ENCODE peak calls at places on chromosomes 3 and 15, in seven cellular contexts. J is GM23338, U is uterus, V is heart left ventricle, A is PC-3, I is IMR-90, W is lung. Q is an unnamed sample.

GRCh38 chr3:156050918-156051317 is 69.5 kb upstream of the KCNAB1 start:
- DNase-seq in J (no peak), U (no peak), V (no peak), A (peak), I (peak), W (no peak), Q (no peak)

GRCh38 chr15:50137330-50137761 is 18.3 kb upstream of the ATP8B4 start:
- DNase-seq in J (no peak), U (no peak), V (no peak), A (peak), I (peak), W (no peak), Q (no peak)

GRCh38 chr3:123499316-123499715 is 50.4 kb upstream of the ADCY5 start:
- DNase-seq in J (no peak), U (no peak), V (no peak), A (no peak), I (peak), W (no peak), Q (no peak)

GRCh38 chr3:108029466-108029865 is 61.4 kb downstream of the CD47 start:
- DNase-seq in J (no peak), U (no peak), V (no peak), A (no peak), I (no peak), W (no peak), Q (no peak)

GRCh38 chr15:25176991-25177954 is 222.5 kb downstream of the SNRPN start:
- DNase-seq in J (no peak), U (peak), V (peak), A (no peak), I (no peak), W (peak), Q (no peak)

GRCh38 chr3:101780661-101781060 is 1.6 kb downstream of the NXPE3 start:
- DNase-seq in J (peak), U (peak), V (peak), A (peak), I (peak), W (no peak), Q (no peak)

GRCh38 chr15:78325092-78325843 is 14.9 kb upstream of the CRABP1 start:
- DNase-seq in J (no peak), U (no peak), V (no peak), A (no peak), I (peak), W (no peak), Q (no peak)

GRCh38 chr15:68818088-68818670 is 2.5 kb downstream of the ANP32A start:
- DNase-seq in J (peak), U (peak), V (peak), A (peak), I (peak), W (peak), Q (peak)

GRCh38 chr3:3081659-3082546 is 28.3 kb downstream of the IL5RA start:
- DNase-seq in J (no peak), U (no peak), V (no peak), A (no peak), I (no peak), W (no peak), Q (no peak)

GRCh38 chr3:160134964-160135363 is 90.3 kb upstream of the C3orf80 start:
- DNase-seq in J (no peak), U (no peak), V (no peak), A (peak), I (peak), W (no peak), Q (no peak)

GRCh38 chr15:40930430-40931299 is 1.5 kb downstream of the DLL4 start:
- DNase-seq in J (peak), U (peak), V (peak), A (peak), I (peak), W (peak), Q (no peak)

GRCh38 chr15:40932146-40932545 is 3.0 kb downstream of the DLL4 start:
- DNase-seq in J (no peak), U (no peak), V (no peak), A (no peak), I (no peak), W (no peak), Q (no peak)

GRCh38 chr15:40932625-40933519 is 3.7 kb downstream of the DLL4 start:
- DNase-seq in J (no peak), U (no peak), V (no peak), A (peak), I (no peak), W (no peak), Q (no peak)

GRCh38 chr15:40929730-40930429 is 740 bp downstream of the DLL4 start:
- DNase-seq in J (peak), U (no peak), V (peak), A (peak), I (peak), W (peak), Q (no peak)

DNA sequence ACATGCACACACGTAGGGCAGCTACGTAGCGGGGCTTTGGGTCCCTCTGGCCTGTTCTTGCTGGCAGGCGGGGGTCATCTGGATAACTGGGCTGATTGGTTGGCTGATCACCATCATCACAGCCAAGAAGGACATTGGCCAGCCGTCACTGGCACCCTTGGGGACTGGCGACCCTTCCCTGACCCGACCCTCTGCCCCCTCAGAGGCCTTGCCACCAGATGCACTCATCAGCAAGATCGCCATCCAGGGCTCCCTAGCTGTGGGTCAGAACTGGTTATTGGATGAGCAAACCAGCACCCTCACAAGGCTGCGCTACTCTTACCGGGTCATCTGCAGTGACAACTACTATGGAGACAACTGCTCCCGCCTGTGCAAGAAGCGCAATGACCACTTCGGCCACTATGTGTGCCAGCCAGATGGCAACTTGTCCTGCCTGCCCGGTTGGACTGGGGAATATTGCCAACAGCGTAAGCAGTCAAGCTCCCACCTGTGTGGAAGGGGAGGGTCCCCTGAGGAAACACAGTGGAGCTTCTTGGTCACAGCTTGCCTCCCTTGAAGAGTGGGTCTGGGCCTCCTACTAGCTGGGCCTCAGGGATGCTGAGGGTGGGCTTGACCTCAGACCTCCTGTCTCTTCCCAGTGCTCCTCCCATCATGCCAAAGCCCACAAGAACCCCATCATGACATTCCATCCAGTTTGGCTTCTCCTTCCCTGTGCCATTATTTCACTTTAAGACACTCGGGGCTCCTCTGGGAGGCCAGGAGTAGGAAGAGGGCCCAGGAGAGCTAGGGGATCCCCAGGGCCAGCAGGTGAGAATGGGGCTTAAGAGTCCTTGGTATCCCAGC is 2.4 kb downstream of the DLL4 start:
- DNase-seq in J (no peak), U (no peak), V (no peak), A (no peak), I (no peak), W (no peak), Q (no peak)
- H3K27ac ChIP-seq in J (no peak), U (no peak), V (peak), A (no peak), I (no peak), W (peak), Q (no peak)

GRCh38 chr15:88834211-88834812 is 31.1 kb downstream of the ACAN start:
- DNase-seq in J (peak), U (peak), V (no peak), A (peak), I (peak), W (no peak), Q (peak)
- H3K27ac ChIP-seq in J (no peak), U (peak), V (no peak), A (no peak), I (no peak), W (no peak), Q (no peak)

GRCh38 chr3:196790636-196791035 is 51.0 kb downstream of the PAK2 start:
- DNase-seq in J (no peak), U (no peak), V (no peak), A (no peak), I (no peak), W (no peak), Q (no peak)
- H3K27ac ChIP-seq in J (no peak), U (no peak), V (no peak), A (no peak), I (no peak), W (no peak), Q (no peak)

GRCh38 chr3:158571969-158572765 is 1.2 kb downstream of the MLF1 start:
- DNase-seq in J (no peak), U (no peak), V (no peak), A (no peak), I (no peak), W (no peak), Q (no peak)
- H3K27ac ChIP-seq in J (no peak), U (no peak), V (peak), A (no peak), I (no peak), W (peak), Q (no peak)

GRCh38 chr3:56724580-56725142 is 41.6 kb upstream of the TASOR start:
- DNase-seq in J (no peak), U (no peak), V (no peak), A (no peak), I (no peak), W (no peak), Q (no peak)
- H3K27ac ChIP-seq in J (no peak), U (no peak), V (no peak), A (no peak), I (no peak), W (no peak), Q (no peak)

Q was measured in caudate nucleus.